ENCODE peak calls at places on chromosomes 3 and 15, in ten cellular contexts. G, U, O, E, S, H, K, Z, R and D are unnamed samples. For H3K4me1, the result is how much of the 10 kb centered on the place peaks cover.

GRCh38 chr3:105157766-105158085 is 209.0 kb upstream of the ALCAM start:
- DNase-seq in G (no peak), K (no peak), H (no peak), E (no peak), Z (no peak), R (no peak), U (no peak), S (no peak), O (no peak), D (no peak)

GRCh38 chr3:192444096-192444790 is 283.1 kb downstream of the FGF12 start:
- DNase-seq in H (peak), R (peak), K (peak), E (peak), O (peak), Z (peak), U (peak), G (no peak), S (peak), D (peak)

GRCh38 chr3:181726351-181727121 is 14.8 kb downstream of the SOX2 start:
- DNase-seq in R (no peak), E (no peak), K (no peak), S (no peak), Z (no peak), H (no peak), U (no peak), G (no peak), O (no peak), D (no peak)

GRCh38 chr3:61181874-61182273 is 69.4 kb downstream of the FHIT start:
- DNase-seq in G (no peak), O (no peak), E (no peak), S (peak), K (no peak), U (no peak), H (no peak), R (peak), Z (no peak), D (peak)

GRCh38 chr3:38141952-38142273 is 3.5 kb downstream of the MYD88 start:
- DNase-seq in O (no peak), R (peak), E (no peak), U (no peak), S (no peak), Z (no peak), H (no peak), G (no peak), K (no peak), D (peak)

GRCh38 chr3:136624894-136625815 is 127.0 kb downstream of the STAG1 start:
- DNase-seq in R (no peak), S (no peak), G (no peak), H (no peak), O (no peak), K (no peak), E (no peak), U (no peak), Z (no peak), D (no peak)

GRCh38 chr15:70178335-70179084 is 80.8 kb upstream of the TLE3 start:
- DNase-seq in S (no peak), H (no peak), Z (no peak), O (peak), U (no peak), E (no peak), K (no peak), R (no peak), G (no peak), D (no peak)

GRCh38 chr3:13141991-13142412 is 68.8 kb upstream of the IQSEC1 start:
- DNase-seq in S (no peak), K (no peak), E (no peak), G (no peak), O (peak), U (no peak), R (peak), H (no peak), Z (no peak), D (no peak)

GRCh38 chr15:66498501-66499386 is 1.2 kb upstream of the SNAPC5 start:
- DNase-seq in S (no peak), R (no peak), E (no peak), Z (no peak), O (no peak), H (no peak), U (no peak), K (no peak), G (no peak), D (no peak)

GRCh38 chr15:77839970-77840609 is 207.4 kb upstream of the LINGO1 start:
- DNase-seq in S (no peak), E (no peak), H (no peak), R (no peak), Z (no peak), G (no peak), U (no peak), O (peak), K (no peak), D (no peak)

GRCh38 chr15:97786741-97787140 is 173.8 kb upstream of the ARRDC4 start:
- DNase-seq in G (no peak), O (no peak), S (no peak), K (no peak), H (no peak), Z (no peak), R (no peak), U (no peak), E (no peak), D (no peak)

GRCh38 chr15:34240537-34240936 is 15.7 kb downstream of the EMC4 start:
- DNase-seq in U (no peak), Z (no peak), S (no peak), R (no peak), K (no peak), G (no peak), E (no peak), O (no peak), H (no peak), D (no peak)

GRCh38 chr3:122060044-122060694 is 5.0 kb downstream of the CD86 start:
- DNase-seq in H (no peak), O (no peak), K (no peak), G (no peak), U (no peak), E (no peak), R (no peak), S (no peak), Z (no peak), D (peak)

GRCh38 chr15:36734366-36734765 is 154.9 kb downstream of the CDIN1 start:
- DNase-seq in G (no peak), E (no peak), K (no peak), H (no peak), Z (no peak), S (no peak), R (no peak), U (no peak), O (no peak), D (no peak)

GRCh38 chr15:50953302-50953701 is 44.8 kb downstream of the AP4E1 start:
- DNase-seq in U (no peak), H (no peak), K (no peak), S (no peak), O (no peak), E (no peak), R (no peak), G (no peak), Z (no peak), D (no peak)

GRCh38 chr15:69786136-69786701 is 311.5 kb downstream of the TLE3 start:
- DNase-seq in Z (no peak), U (no peak), E (no peak), G (no peak), O (no peak), H (no peak), K (no peak), S (no peak), R (no peak), D (no peak)

GRCh38 chr3:87186631-87187159 is 40.4 kb upstream of the CHMP2B start:
- DNase-seq in R (no peak), K (no peak), S (no peak), Z (no peak), H (no peak), G (no peak), O (no peak), E (no peak), U (no peak), D (no peak)

GRCh38 chr3:103810167-103810566 is 1375.4 kb downstream of the ZPLD1 start:
- DNase-seq in G (no peak), Z (no peak), O (no peak), R (no peak), S (no peak), K (no peak), H (no peak), E (no peak), U (no peak), D (no peak)

GRCh38 chr3:125107861-125108567 is 52.2 kb upstream of the HEG1 start:
- DNase-seq in H (no peak), S (no peak), O (no peak), K (no peak), U (no peak), G (no peak), Z (no peak), R (no peak), E (no peak), D (no peak)

GRCh38 chr3:150351398-150351797 is 56.7 kb upstream of the TSC22D2 start:
- DNase-seq in R (no peak), U (no peak), Z (no peak), O (no peak), G (no peak), H (no peak), K (no peak), S (no peak), E (no peak), D (no peak)

GRCh38 chr3:126481808-126482502 is 6.3 kb upstream of the ZXDC start:
- DNase-seq in E (no peak), U (no peak), O (no peak), S (peak), K (peak), Z (no peak), R (peak), G (no peak), H (no peak), D (peak)

GRCh38 chr3:148697311-148698189 is at the start of gene AGTR1:
- DNase-seq in R (peak), G (no peak), U (peak), E (no peak), O (peak), H (peak), S (peak), K (peak), Z (peak), D (peak)

GRCh38 chr15:39589193-39589814 is 8.4 kb downstream of the THBS1 start:
- DNase-seq in K (no peak), O (no peak), R (no peak), U (no peak), G (no peak), Z (no peak), S (no peak), H (no peak), E (no peak), D (no peak)

GRCh38 chr15:39586387-39587171 is 5.7 kb downstream of the THBS1 start:
- DNase-seq in S (no peak), H (no peak), U (no peak), G (no peak), R (no peak), O (no peak), Z (no peak), K (peak), E (peak), D (no peak)

GRCh38 chr15:39587291-39587909 is 6.5 kb downstream of the THBS1 start:
- DNase-seq in E (no peak), Z (peak), O (no peak), S (no peak), U (no peak), R (no peak), G (no peak), K (peak), H (no peak), D (no peak)

GRCh38 chr15:39588531-39589192 is 7.8 kb downstream of the THBS1 start:
- DNase-seq in R (no peak), U (no peak), H (no peak), E (no peak), Z (no peak), G (no peak), S (no peak), O (no peak), K (no peak), D (no peak)

GRCh38 chr15:39587910-39588530 is 7.1 kb downstream of the THBS1 start:
- DNase-seq in R (no peak), Z (no peak), O (no peak), G (no peak), U (no peak), S (peak), E (peak), K (peak), H (no peak), D (no peak)
- TF ChIP-seq POLR2A in R (no peak), Z (no peak), O (no peak), G (no peak), U (no peak), S (no peak), E (no peak), K (no peak), H (no peak), D (peak)

GRCh38 chr3:9250236-9250635 is 790 bp upstream of the SRGAP3 start:
- DNase-seq in Z (no peak), E (no peak), K (no peak), S (no peak), R (no peak), G (no peak), H (no peak), U (no peak), O (no peak), D (no peak)
- TF ChIP-seq CTCF in Z (no peak), E (no peak), K (no peak), S (no peak), R (no peak), G (no peak), H (no peak), U (no peak), O (no peak), D (no peak)

DNA sequence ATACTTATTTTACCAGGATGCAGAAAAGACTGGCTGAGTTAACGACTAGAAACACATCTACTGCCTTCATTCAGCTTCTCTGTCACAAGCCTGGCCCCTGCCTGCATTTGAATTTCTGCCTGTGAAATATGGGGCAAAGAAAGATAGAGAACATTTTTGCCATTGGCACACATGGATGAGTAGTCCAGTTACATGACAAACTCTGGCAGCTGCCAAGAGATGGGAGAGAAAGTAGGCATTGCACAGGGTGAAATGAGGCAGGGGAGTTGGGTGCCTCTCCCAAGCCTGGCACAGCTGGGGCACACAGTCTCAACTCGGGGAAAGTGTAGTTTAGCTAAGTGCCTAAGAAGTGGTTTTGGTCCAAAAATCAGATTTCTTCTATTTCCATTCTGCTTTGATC is 24.0 kb downstream of the ANXA2 start:
- DNase-seq in R (no peak), U (no peak), S (no peak), Z (no peak), O (no peak), K (no peak), H (no peak), E (no peak), G (no peak), D (no peak)
- H3K4me1 ChIP-seq in R (half or more), U (half or more), S (under half), Z (under half), O (under half), K (under half), H (under half), E (under half), G (half or more), D (half or more)

GRCh38 chr3:9945358-9945757 is 6.8 kb downstream of the PRRT3 start:
- DNase-seq in Z (no peak), K (no peak), O (no peak), H (no peak), G (no peak), R (no peak), E (no peak), S (no peak), U (no peak), D (no peak)

GRCh38 chr3:9948586-9948985 is 3.6 kb downstream of the PRRT3 start:
- DNase-seq in Z (no peak), S (no peak), E (no peak), K (no peak), H (no peak), U (no peak), R (peak), G (no peak), O (no peak), D (no peak)

GRCh38 chr3:9944271-9944670 is 7.9 kb downstream of the PRRT3 start:
- DNase-seq in O (no peak), U (no peak), G (no peak), K (no peak), R (no peak), Z (no peak), S (no peak), E (no peak), H (no peak), D (no peak)

GRCh38 chr3:9947025-9947995 is 4.9 kb downstream of the PRRT3 start:
- DNase-seq in R (peak), O (peak), G (no peak), K (peak), U (peak), Z (peak), E (peak), H (peak), S (peak), D (peak)

GRCh38 chr3:9946112-9947024 is 5.8 kb downstream of the PRRT3 start:
- DNase-seq in Z (peak), U (peak), G (peak), O (peak), S (peak), K (peak), E (peak), R (peak), H (peak), D (peak)
- TF ChIP-seq POLR2A in Z (peak), U (no peak), G (peak), O (peak), S (peak), K (peak), E (peak), R (peak), H (peak), D (peak)

DNA sequence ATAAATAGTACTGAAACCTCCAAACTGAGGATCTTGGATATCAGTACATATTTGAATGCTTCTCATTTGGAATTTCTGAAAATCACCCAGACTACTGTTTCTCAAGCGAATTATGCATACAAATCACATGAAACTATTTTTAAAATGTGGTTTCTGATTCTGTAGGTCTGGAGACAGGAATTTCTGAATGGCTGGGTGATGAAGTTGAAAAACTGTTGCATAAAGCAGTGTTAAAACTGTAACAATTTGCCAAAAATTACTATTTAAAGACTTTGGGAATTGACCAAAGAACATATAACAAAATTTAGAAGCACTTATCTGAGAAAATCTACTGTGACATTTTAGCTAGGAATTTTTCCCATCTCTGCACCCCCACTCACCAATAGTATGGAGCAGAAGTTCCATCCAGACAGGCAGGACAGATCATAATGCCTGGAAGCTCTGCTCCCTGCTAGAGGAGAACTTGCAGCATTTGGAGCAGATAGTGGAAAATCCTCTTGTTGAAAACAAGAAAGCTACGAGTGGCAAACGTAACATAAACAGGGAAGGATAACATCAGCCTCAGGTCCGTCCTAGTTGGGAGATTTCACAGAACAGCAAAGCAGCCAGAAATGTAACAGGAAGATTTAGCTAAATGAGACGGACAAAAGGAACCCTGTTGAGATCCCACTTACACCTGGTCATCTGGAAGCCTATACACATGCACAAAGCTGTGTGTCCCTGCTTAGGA is 132.3 kb upstream of the MCTP2 start:
- DNase-seq in U (no peak), Z (no peak), S (no peak), E (no peak), G (no peak), H (no peak), K (no peak), O (no peak), R (no peak), D (no peak)
- TF ChIP-seq CTCF in U (no peak), Z (no peak), S (no peak), E (no peak), G (no peak), H (no peak), K (no peak), O (no peak), R (no peak), D (no peak)

GRCh38 chr15:65088643-65089021 is 12.1 kb downstream of the KBTBD13 start:
- DNase-seq in O (no peak), R (peak), K (peak), S (no peak), U (no peak), H (no peak), E (no peak), G (no peak), Z (no peak), D (no peak)

GRCh38 chr15:65087411-65087810 is 10.9 kb downstream of the KBTBD13 start:
- DNase-seq in E (peak), U (no peak), Z (no peak), K (no peak), S (no peak), H (no peak), R (no peak), O (peak), G (no peak), D (no peak)

GRCh38 chr15:65087873-65088642 is 11.5 kb downstream of the KBTBD13 start:
- DNase-seq in U (peak), R (no peak), S (peak), E (peak), K (peak), O (peak), G (no peak), H (peak), Z (peak), D (no peak)

GRCh38 chr15:65086680-65087111 is 10.2 kb downstream of the KBTBD13 start:
- DNase-seq in S (no peak), R (no peak), U (no peak), E (peak), G (no peak), O (peak), K (no peak), Z (no peak), H (no peak), D (peak)

GRCh38 chr15:65089206-65089824 is 12.8 kb downstream of the KBTBD13 start:
- DNase-seq in R (no peak), U (no peak), Z (peak), H (peak), O (peak), S (peak), E (no peak), K (no peak), G (no peak), D (peak)
- H3K4me1 ChIP-seq in R (under half), U (under half), Z (under half), H (under half), O (under half), S (under half), E (under half), K (under half), G (half or more), D (under half)

DNA sequence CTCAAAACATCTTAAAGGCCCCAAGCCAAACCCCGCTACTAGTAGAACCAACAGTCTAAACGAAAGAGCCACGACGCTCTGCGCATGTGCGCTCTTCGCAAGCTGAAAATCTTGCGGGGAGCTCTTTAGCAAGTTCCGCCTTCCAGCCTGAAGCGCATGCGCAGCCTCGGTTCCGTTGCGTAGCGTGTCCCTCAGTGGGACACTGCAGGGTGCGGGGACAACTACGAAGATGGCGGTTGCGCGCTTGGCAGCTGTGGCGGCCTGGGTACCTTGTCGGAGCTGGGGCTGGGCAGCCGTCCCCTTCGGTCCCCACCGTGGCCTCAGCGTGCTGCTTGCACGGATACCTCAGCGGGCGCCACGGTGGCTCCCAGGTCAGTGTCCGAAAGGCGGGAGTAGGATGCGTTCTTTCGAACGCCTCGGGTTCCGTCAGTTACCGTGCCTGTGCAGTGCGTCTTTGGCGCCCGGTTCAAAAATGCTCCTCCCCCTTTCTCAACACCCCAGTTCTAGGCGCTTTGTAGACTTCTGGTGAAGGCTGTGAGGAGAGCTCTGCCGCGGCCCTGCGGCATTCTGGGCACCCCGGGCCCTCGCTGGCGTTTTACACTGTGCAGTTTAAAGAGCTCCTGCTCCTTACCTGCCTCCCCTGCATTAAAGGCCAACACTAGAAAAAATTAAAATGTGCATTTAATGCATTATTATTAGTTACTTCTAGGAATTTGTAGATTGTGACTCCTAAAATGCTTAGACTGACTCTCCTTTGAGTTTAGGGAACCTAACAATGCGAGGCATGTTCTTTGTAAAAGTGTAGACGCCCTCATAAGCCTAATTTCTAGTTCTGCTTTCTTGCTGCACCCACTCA is at the start of gene ABHD10:
- DNase-seq in S (peak), R (peak), K (peak), U (peak), H (peak), O (peak), G (peak), E (peak), Z (peak), D (peak)
- TF ChIP-seq POLR2A in S (peak), R (peak), K (peak), U (no peak), H (peak), O (peak), G (peak), E (peak), Z (peak), D (peak)

GRCh38 chr3:75171632-75172230 is 492.4 kb upstream of the FRG2C start:
- DNase-seq in H (no peak), G (no peak), K (no peak), E (no peak), S (no peak), R (no peak), U (no peak), Z (no peak), O (no peak), D (no peak)
- TF ChIP-seq CTCF in H (no peak), G (no peak), K (no peak), E (peak), S (peak), R (no peak), U (peak), Z (no peak), O (no peak), D (peak)